ENCODE peak calls at places on chromosome 6, in ten cellular contexts. F, Z, T, K, D, H, P, E, G and S are unnamed samples.

GRCh38 chr6:63272397-63272796 is 47.4 kb downstream of the LGSN start:
- DNase-seq in F (peak), Z (no peak), T (peak), K (no peak), D (peak), H (no peak), P (no peak), E (peak), G (no peak), S (no peak)

GRCh38 chr6:43758617-43759050 is 11.4 kb upstream of the VEGFA start:
- DNase-seq in F (peak), Z (no peak), T (no peak), K (peak), D (peak), H (no peak), P (no peak), E (no peak), G (no peak), S (peak)

GRCh38 chr6:18121580-18122127 is 823 bp downstream of the NHLRC1 start:
- DNase-seq in F (peak), Z (no peak), T (no peak), K (peak), D (peak), H (peak), P (no peak), E (no peak), G (no peak), S (no peak)

GRCh38 chr6:149080511-149080910 is 237.0 kb upstream of the TAB2 start:
- DNase-seq in F (no peak), Z (no peak), T (no peak), K (no peak), D (no peak), H (no peak), P (no peak), E (no peak), G (no peak), S (no peak)

GRCh38 chr6:41640436-41640835 is 2.2 kb downstream of the MDFI start:
- DNase-seq in F (no peak), Z (no peak), T (no peak), K (no peak), D (peak), H (no peak), P (no peak), E (no peak), G (no peak), S (no peak)

GRCh38 chr6:26020291-26020982 is 57.8 kb downstream of the TRIM38 start:
- DNase-seq in F (peak), Z (peak), T (peak), K (peak), D (peak), H (peak), P (peak), E (peak), G (peak), S (peak)

GRCh38 chr6:111731404-111732195 is 125.9 kb upstream of the TRAF3IP2 start:
- DNase-seq in F (no peak), Z (no peak), T (no peak), K (peak), D (peak), H (no peak), P (no peak), E (no peak), G (no peak), S (peak)

GRCh38 chr6:659716-660581 is 3.0 kb upstream of the HUS1B start:
- DNase-seq in F (no peak), Z (no peak), T (peak), K (peak), D (peak), H (no peak), P (no peak), E (no peak), G (no peak), S (no peak)

GRCh38 chr6:135876048-135876447 is 24.5 kb downstream of the PDE7B start:
- DNase-seq in F (no peak), Z (no peak), T (no peak), K (peak), D (no peak), H (no peak), P (no peak), E (no peak), G (no peak), S (no peak)

GRCh38 chr6:142387997-142388815 is 86.4 kb downstream of the ADGRG6 start:
- DNase-seq in F (peak), Z (no peak), T (peak), K (no peak), D (peak), H (no peak), P (no peak), E (peak), G (no peak), S (no peak)

GRCh38 chr6:134289204-134289575 is 28.7 kb downstream of the SGK1 start:
- DNase-seq in F (no peak), Z (no peak), T (peak), K (no peak), D (no peak), H (no peak), P (no peak), E (no peak), G (no peak), S (no peak)

GRCh38 chr6:15483060-15483459 is 179.8 kb downstream of the DTNBP1 start:
- DNase-seq in F (no peak), Z (no peak), T (no peak), K (no peak), D (no peak), H (no peak), P (no peak), E (no peak), G (no peak), S (no peak)

GRCh38 chr6:38750968-38751615 is 36.0 kb downstream of the DNAH8 start:
- DNase-seq in F (no peak), Z (peak), T (no peak), K (no peak), D (no peak), H (no peak), P (no peak), E (no peak), G (no peak), S (no peak)

GRCh38 chr6:303263-303662 is 11.0 kb downstream of the DUSP22 start:
- DNase-seq in F (no peak), Z (no peak), T (no peak), K (no peak), D (no peak), H (no peak), P (no peak), E (no peak), G (no peak), S (no peak)

GRCh38 chr6:163719028-163719742 is 304.7 kb downstream of the QKI start:
- DNase-seq in F (peak), Z (no peak), T (no peak), K (no peak), D (no peak), H (no peak), P (no peak), E (no peak), G (no peak), S (no peak)

GRCh38 chr6:140153703-140154102 is 779.3 kb upstream of the CITED2 start:
- DNase-seq in F (no peak), Z (no peak), T (peak), K (no peak), D (no peak), H (no peak), P (no peak), E (no peak), G (no peak), S (no peak)

GRCh38 chr6:71028236-71028876 is 71.5 kb upstream of the B3GAT2 start:
- DNase-seq in F (no peak), Z (no peak), T (no peak), K (peak), D (no peak), H (no peak), P (no peak), E (no peak), G (no peak), S (no peak)

GRCh38 chr6:68194846-68195478 is 440.1 kb upstream of the ADGRB3 start:
- DNase-seq in F (no peak), Z (no peak), T (no peak), K (no peak), D (no peak), H (no peak), P (no peak), E (no peak), G (no peak), S (no peak)

GRCh38 chr6:138691595-138692057 is 81.9 kb upstream of the CCDC28A start:
- DNase-seq in F (peak), Z (no peak), T (peak), K (peak), D (peak), H (no peak), P (no peak), E (peak), G (no peak), S (peak)

GRCh38 chr6:133631421-133631820 is 257.5 kb upstream of the TCF21 start:
- DNase-seq in F (no peak), Z (no peak), T (no peak), K (no peak), D (no peak), H (no peak), P (no peak), E (peak), G (no peak), S (no peak)

GRCh38 chr6:16698988-16699868 is 62.0 kb downstream of the ATXN1 start:
- DNase-seq in F (peak), Z (no peak), T (peak), K (no peak), D (no peak), H (no peak), P (no peak), E (no peak), G (no peak), S (no peak)

GRCh38 chr6:88650029-88650619 is 313.3 kb downstream of the RNGTT start:
- DNase-seq in F (peak), Z (no peak), T (no peak), K (no peak), D (no peak), H (no peak), P (no peak), E (no peak), G (no peak), S (no peak)

GRCh38 chr6:105675715-105676397 is 273.0 kb upstream of the PREP start:
- DNase-seq in F (no peak), Z (no peak), T (peak), K (no peak), D (peak), H (no peak), P (no peak), E (peak), G (no peak), S (no peak)

GRCh38 chr6:2768696-2769095 is 3.5 kb downstream of the WRNIP1 start:
- DNase-seq in F (no peak), Z (no peak), T (no peak), K (no peak), D (no peak), H (no peak), P (no peak), E (no peak), G (no peak), S (no peak)

GRCh38 chr6:113645576-113645970 is 211.6 kb upstream of the MARCKS start:
- DNase-seq in F (no peak), Z (no peak), T (peak), K (no peak), D (no peak), H (no peak), P (no peak), E (peak), G (no peak), S (no peak)

GRCh38 chr6:129785756-129786135 is 75.4 kb downstream of the TMEM244 start:
- DNase-seq in F (no peak), Z (no peak), T (no peak), K (no peak), D (no peak), H (no peak), P (no peak), E (no peak), G (no peak), S (no peak)

GRCh38 chr6:34934516-34934915 is 45.5 kb downstream of the ANKS1A start:
- DNase-seq in F (no peak), Z (no peak), T (no peak), K (no peak), D (no peak), H (peak), P (no peak), E (no peak), G (no peak), S (no peak)

GRCh38 chr6:82783587-82784253 is 281.9 kb downstream of the UBE3D start:
- DNase-seq in F (peak), Z (no peak), T (no peak), K (peak), D (peak), H (no peak), P (no peak), E (peak), G (peak), S (no peak)

GRCh38 chr6:29964553-29964903 is 22.2 kb downstream of the HLA-A start:
- DNase-seq in F (no peak), Z (no peak), T (no peak), K (no peak), D (no peak), H (no peak), P (no peak), E (no peak), G (no peak), S (no peak)

GRCh38 chr6:30763618-30764489 is 19.5 kb upstream of the IER3 start:
- DNase-seq in F (no peak), Z (no peak), T (peak), K (peak), D (peak), H (no peak), P (no peak), E (peak), G (no peak), S (no peak)

GRCh38 chr6:104477569-104477968 is 382.1 kb downstream of the HACE1 start:
- DNase-seq in F (no peak), Z (no peak), T (no peak), K (no peak), D (no peak), H (no peak), P (no peak), E (no peak), G (no peak), S (no peak)

GRCh38 chr6:98824163-98824906 is 10.0 kb upstream of the POU3F2 start:
- DNase-seq in F (no peak), Z (no peak), T (no peak), K (peak), D (peak), H (no peak), P (no peak), E (no peak), G (no peak), S (peak)

GRCh38 chr6:23600118-23600517 is 525.9 kb upstream of the NRSN1 start:
- DNase-seq in F (no peak), Z (no peak), T (no peak), K (no peak), D (no peak), H (no peak), P (no peak), E (no peak), G (no peak), S (no peak)

GRCh38 chr6:48957781-48958180 is 505.3 kb downstream of the MMUT start:
- DNase-seq in F (no peak), Z (no peak), T (no peak), K (no peak), D (no peak), H (no peak), P (no peak), E (no peak), G (no peak), S (no peak)

GRCh38 chr6:11712760-11713159 is 65.8 kb downstream of the ADTRP start:
- DNase-seq in F (no peak), Z (no peak), T (peak), K (no peak), D (no peak), H (no peak), P (no peak), E (no peak), G (no peak), S (no peak)